ENCODE peak calls at places on chromosomes 13 and 19, in seven cellular contexts. P is cardiac muscle cell, A is OCI-LY7, B is adrenal gland, E is fibroblast of pulmonary artery, R is stomach, V is AG04449. O is an unnamed sample.

GRCh38 chr13:72808917-72809500 is 27.1 kb downstream of the PIBF1 start:
- DNase-seq in E (peak), R (no peak), P (peak), B (no peak), A (peak), V (no peak), O (no peak)

GRCh38 chr13:109275848-109276247 is 510.5 kb downstream of the IRS2 start:
- DNase-seq in V (no peak), R (no peak), B (no peak), P (no peak), A (peak), E (no peak), O (no peak)

GRCh38 chr19:4369888-4370260 is 26.5 kb downstream of the MPND start:
- DNase-seq in E (no peak), R (peak), P (no peak), A (peak), B (peak), V (no peak), O (no peak)

GRCh38 chr13:29396446-29396845 is 199.0 kb downstream of the SLC7A1 start:
- DNase-seq in V (no peak), R (no peak), E (no peak), P (no peak), A (no peak), B (no peak), O (no peak)

GRCh38 chr19:10421240-10421948 is 1.1 kb downstream of the PDE4A start:
- DNase-seq in B (no peak), E (no peak), R (no peak), P (no peak), A (peak), V (no peak), O (no peak)

GRCh38 chr13:21998279-21998678 is 327.4 kb downstream of the FGF9 start:
- DNase-seq in E (no peak), R (no peak), B (no peak), V (no peak), A (no peak), P (no peak), O (no peak)

GRCh38 chr13:60583911-60584753 is 187.1 kb downstream of the TDRD3 start:
- DNase-seq in E (peak), V (peak), R (no peak), P (peak), A (no peak), B (no peak), O (peak)

GRCh38 chr13:76991432-76991795 is 467 bp upstream of the CLN5 start:
- DNase-seq in A (no peak), E (no peak), P (no peak), V (no peak), B (peak), R (peak), O (no peak)

GRCh38 chr13:98222081-98222554 is 45.0 kb upstream of the RNF113B start:
- DNase-seq in V (no peak), B (no peak), P (peak), E (peak), R (peak), A (no peak), O (no peak)

GRCh38 chr13:109376936-109377335 is 409.4 kb downstream of the IRS2 start:
- DNase-seq in B (no peak), E (no peak), V (no peak), P (no peak), R (no peak), A (no peak), O (no peak)

GRCh38 chr13:63840551-63841421 is 2425.1 kb upstream of the PCDH20 start:
- DNase-seq in E (no peak), V (no peak), B (no peak), P (no peak), R (no peak), A (no peak), O (no peak)

GRCh38 chr19:40713939-40714338 is 2.7 kb downstream of the COQ8B start:
- DNase-seq in R (no peak), E (no peak), A (no peak), P (no peak), B (no peak), V (no peak), O (no peak)

GRCh38 chr19:38023245-38023644 is 116.2 kb downstream of the SIPA1L3 start:
- DNase-seq in V (no peak), R (no peak), A (no peak), B (no peak), P (peak), E (peak), O (no peak)

GRCh38 chr19:17332677-17333581 is 1.7 kb downstream of the ANO8 start:
- DNase-seq in E (peak), A (peak), B (peak), V (no peak), R (no peak), P (peak), O (no peak)

GRCh38 chr13:98503175-98504028 is 73.5 kb downstream of the STK24 start:
- DNase-seq in E (no peak), V (no peak), A (no peak), R (no peak), P (no peak), B (no peak), O (no peak)

GRCh38 chr19:11534538-11534937 is 4.1 kb upstream of the CNN1 start:
- DNase-seq in V (no peak), B (no peak), P (no peak), E (no peak), A (no peak), R (no peak), O (no peak)

GRCh38 chr13:32073180-32073864 is 41.7 kb downstream of the FRY start:
- DNase-seq in A (no peak), R (no peak), P (no peak), V (no peak), E (no peak), B (no peak), O (no peak)

GRCh38 chr19:14563989-14564650 is 7.7 kb downstream of the NDUFB7 start:
- DNase-seq in V (no peak), E (no peak), B (no peak), A (peak), R (no peak), P (peak), O (no peak)

GRCh38 chr19:31232871-31233270 is 116.4 kb downstream of the TSHZ3 start:
- DNase-seq in R (no peak), P (peak), B (no peak), A (no peak), V (peak), E (peak), O (peak)

GRCh38 chr19:34288381-34288780 is 34.0 kb downstream of the GARRE1 start:
- DNase-seq in B (no peak), V (no peak), P (no peak), E (no peak), A (no peak), R (no peak), O (no peak)

GRCh38 chr19:40920300-40921004 is 38.4 kb upstream of the CYP2A7 start:
- DNase-seq in E (no peak), P (no peak), V (no peak), A (no peak), B (no peak), R (no peak), O (no peak)

GRCh38 chr13:112651750-112652511 is 37.9 kb upstream of the ATP11A start:
- DNase-seq in B (no peak), V (no peak), E (no peak), R (no peak), A (no peak), P (no peak), O (no peak)

GRCh38 chr13:110256126-110256905 is 50.6 kb downstream of the COL4A1 start:
- DNase-seq in P (no peak), V (no peak), R (no peak), A (no peak), B (no peak), E (no peak), O (no peak)

GRCh38 chr13:66716502-66716901 is 513.6 kb downstream of the PCDH9 start:
- DNase-seq in V (no peak), A (no peak), P (no peak), R (no peak), B (no peak), E (no peak), O (no peak)

DNA sequence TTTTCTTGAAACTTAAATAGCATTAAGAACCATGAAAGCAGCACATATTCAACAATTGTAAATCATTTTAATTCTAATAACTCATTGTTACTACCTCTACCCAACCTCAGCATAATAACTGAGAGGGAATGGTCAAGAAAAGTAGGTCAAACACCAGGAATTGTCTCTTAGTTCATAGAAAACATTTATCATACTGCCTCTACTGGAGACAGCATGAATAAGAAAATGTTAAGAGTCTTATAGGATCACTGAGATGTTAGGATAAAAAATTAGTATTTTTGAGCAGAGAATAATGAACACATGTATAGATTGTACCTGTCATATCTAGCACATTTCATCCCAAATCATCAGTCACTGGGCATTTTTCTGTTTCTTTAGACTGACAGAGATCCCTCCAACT is 515.3 kb downstream of the PCDH9 start:
- DNase-seq in E (no peak), V (no peak), R (no peak), P (peak), B (no peak), A (no peak), O (no peak)
- TF ChIP-seq CTCF in E (peak), V (no peak), R (no peak), P (peak), B (peak), A (peak), O (peak)

GRCh38 chr13:51628059-51628852 is 44.0 kb downstream of the WDFY2 start:
- DNase-seq in V (no peak), R (no peak), A (no peak), B (no peak), E (no peak), P (no peak), O (no peak)

GRCh38 chr13:51625555-51626345 is 41.5 kb downstream of the WDFY2 start:
- DNase-seq in B (peak), V (no peak), E (peak), P (peak), A (no peak), R (peak), O (no peak)

GRCh38 chr13:51626749-51627148 is 42.5 kb downstream of the WDFY2 start:
- DNase-seq in A (no peak), B (peak), P (no peak), E (no peak), V (no peak), R (peak), O (no peak)

GRCh38 chr13:51632643-51633357 is 48.5 kb downstream of the WDFY2 start:
- DNase-seq in V (no peak), R (no peak), E (no peak), P (no peak), A (no peak), B (no peak), O (no peak)

GRCh38 chr13:51629711-51630575 is 45.7 kb downstream of the WDFY2 start:
- DNase-seq in V (no peak), E (no peak), A (no peak), B (no peak), R (no peak), P (no peak), O (no peak)
- TF ChIP-seq CTCF in V (no peak), E (no peak), A (no peak), B (no peak), R (no peak), P (no peak), O (no peak)

GRCh38 chr13:44230736-44231135 is 142.9 kb upstream of the SERP2 start:
- DNase-seq in V (no peak), E (peak), A (no peak), B (no peak), R (no peak), P (peak), O (no peak)

GRCh38 chr13:44232729-44233128 is 140.9 kb upstream of the SERP2 start:
- DNase-seq in A (no peak), V (no peak), E (no peak), P (no peak), B (no peak), R (no peak), O (no peak)

GRCh38 chr13:44230071-44230470 is 143.6 kb upstream of the SERP2 start:
- DNase-seq in P (no peak), A (no peak), V (no peak), R (no peak), E (no peak), B (no peak), O (no peak)

GRCh38 chr13:44229371-44230030 is 144.1 kb upstream of the SERP2 start:
- DNase-seq in P (no peak), B (no peak), E (no peak), R (no peak), A (no peak), V (no peak), O (no peak)

GRCh38 chr13:44231786-44232516 is 141.7 kb upstream of the SERP2 start:
- DNase-seq in P (peak), V (peak), R (peak), B (peak), A (no peak), E (peak), O (peak)
- TF ChIP-seq CTCF in P (peak), V (no peak), R (no peak), B (peak), A (no peak), E (peak), O (peak)

GRCh38 chr13:46992383-46992952 is 95.6 kb upstream of the HTR2A start:
- DNase-seq in V (no peak), B (no peak), R (no peak), P (peak), A (peak), E (peak), O (no peak)
- TF ChIP-seq CTCF in V (peak), B (no peak), R (no peak), P (peak), A (peak), E (peak), O (peak)

GRCh38 chr13:69946443-69946955 is 161.1 kb upstream of the ATXN8OS start:
- DNase-seq in B (no peak), V (no peak), P (no peak), A (no peak), E (no peak), R (no peak), O (no peak)
- TF ChIP-seq CTCF in B (no peak), V (no peak), P (no peak), A (no peak), E (no peak), R (no peak), O (no peak)

DNA sequence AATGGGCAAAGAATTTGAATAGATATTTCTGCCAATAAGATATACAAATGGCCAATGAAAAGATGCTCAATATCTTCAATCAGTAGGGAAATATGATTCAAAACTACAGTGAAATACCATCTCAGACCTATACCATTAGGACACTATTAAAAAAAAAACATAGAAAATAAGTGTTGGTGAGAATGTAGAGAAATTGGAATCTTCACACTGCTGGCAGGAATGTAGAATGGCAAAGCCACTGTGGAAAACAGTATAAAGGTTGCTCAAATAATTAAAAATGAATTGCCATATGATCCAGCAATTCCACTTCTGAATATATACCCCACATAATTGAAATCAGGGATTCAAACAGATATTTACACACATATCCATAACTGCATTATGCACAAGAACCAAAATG is 88.1 kb upstream of the STARD13 start:
- DNase-seq in A (no peak), V (no peak), E (no peak), R (no peak), P (no peak), B (no peak), O (no peak)
- TF ChIP-seq CTCF in A (no peak), V (no peak), E (peak), R (no peak), P (peak), B (no peak), O (no peak)

GRCh38 chr19:56103027-56103614 is 18.0 kb downstream of the ZNF787 start:
- DNase-seq in P (no peak), B (no peak), E (no peak), R (no peak), A (no peak), V (no peak), O (no peak)

GRCh38 chr19:56106993-56107392 is 14.1 kb downstream of the ZNF787 start:
- DNase-seq in E (no peak), P (no peak), R (no peak), A (no peak), V (no peak), B (no peak), O (no peak)

GRCh38 chr19:56104423-56104822 is 16.7 kb downstream of the ZNF787 start:
- DNase-seq in E (no peak), B (no peak), P (no peak), A (no peak), V (no peak), R (no peak), O (no peak)

GRCh38 chr19:56106397-56106849 is 14.7 kb downstream of the ZNF787 start:
- DNase-seq in E (no peak), B (no peak), V (no peak), A (no peak), P (no peak), R (peak), O (no peak)

GRCh38 chr19:56105090-56105701 is 15.9 kb downstream of the ZNF787 start:
- DNase-seq in B (peak), A (no peak), E (peak), R (peak), P (peak), V (no peak), O (no peak)
- TF ChIP-seq CTCF in B (peak), A (peak), E (peak), R (no peak), P (peak), V (peak), O (peak)

DNA sequence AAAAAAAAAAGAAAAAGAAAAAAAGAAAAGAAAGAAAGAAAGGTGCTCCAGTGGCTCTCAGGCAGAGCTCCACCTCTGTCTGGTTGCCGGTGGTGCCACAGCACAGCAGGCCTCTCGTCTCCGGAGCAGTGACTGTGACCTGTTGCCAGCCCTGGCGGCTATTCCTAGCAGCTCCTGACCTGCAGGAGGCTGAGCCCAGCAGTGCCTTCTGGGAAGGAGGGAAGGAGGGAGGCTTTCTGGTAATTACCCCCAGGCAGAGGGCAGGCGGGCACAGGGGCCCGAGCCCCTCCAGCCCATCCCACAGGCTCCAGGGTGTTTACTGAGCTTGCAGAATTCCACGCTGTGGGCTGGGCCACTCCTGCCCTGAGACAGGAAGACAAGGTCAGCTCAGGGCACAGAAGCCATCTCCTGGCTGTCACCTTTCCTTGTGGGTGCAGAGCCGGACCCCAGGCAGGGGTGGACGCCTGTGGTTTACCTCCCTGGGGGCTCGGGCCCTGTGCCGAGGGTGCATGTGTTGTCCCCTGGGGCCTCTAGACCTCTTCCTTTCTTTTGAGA is 77.9 kb downstream of the GNG7 start:
- DNase-seq in B (peak), E (no peak), R (peak), P (no peak), V (no peak), A (peak), O (no peak)
- TF ChIP-seq CTCF in B (peak), E (no peak), R (no peak), P (no peak), V (no peak), A (no peak), O (no peak)